ENCODE peak calls at places on chromosome 14, in eight cellular contexts. L, B, Y, R, D, J, Z and S are unnamed samples.
A peak's percentile ranks its signal among the peaks of the same experiment; 100 is the strongest.

GRCh38 chr14:100135073-100135472 is 24.4 kb downstream of the DEGS2 start:
- DNase-seq in Z (no peak), R (no peak), B (no peak), J (no peak), L (no peak), Y (no peak), D (no peak), S (no peak)

GRCh38 chr14:96176811-96177211 is 27.8 kb upstream of the BDKRB2 start:
- DNase-seq in D (no peak), Y (no peak), J (no peak), B (no peak), Z (no peak), L (no peak), R (no peak), S (no peak)

GRCh38 chr14:94005324-94005723 is 8.2 kb downstream of the CCDC197 start:
- DNase-seq in Z (peak; percentile 56), J (peak; percentile 35), L (no peak), Y (no peak), R (no peak), B (no peak), D (peak; percentile 54), S (peak; percentile 51)

GRCh38 chr14:85934123-85934885 is 404.4 kb downstream of the FLRT2 start:
- DNase-seq in J (peak; percentile 42), L (no peak), R (no peak), Y (no peak), Z (peak; percentile 10), D (peak; percentile 9), B (peak; percentile 69), S (peak; percentile 61)

GRCh38 chr14:23365353-23366162 is 586 bp upstream of the EFS start:
- DNase-seq in D (peak; percentile 70), Z (peak; percentile 81), R (peak; percentile 58), J (peak; percentile 25), Y (peak; percentile 68), L (no peak), B (no peak), S (no peak)

GRCh38 chr14:74516451-74517155 is 23.0 kb downstream of the ISCA2 start:
- DNase-seq in B (no peak), R (peak; percentile 50), J (peak; percentile 39), D (peak; percentile 55), L (no peak), Z (no peak), Y (peak; percentile 27), S (no peak)

GRCh38 chr14:104641753-104642539 is 37.4 kb upstream of the TMEM179 start:
- DNase-seq in Y (no peak), R (no peak), J (no peak), Z (peak; percentile 32), D (no peak), B (no peak), L (no peak), S (no peak)

GRCh38 chr14:69853774-69854173 is 25.4 kb upstream of the SMOC1 start:
- DNase-seq in Y (no peak), D (no peak), L (no peak), R (no peak), Z (no peak), B (no peak), J (no peak), S (no peak)

DNA sequence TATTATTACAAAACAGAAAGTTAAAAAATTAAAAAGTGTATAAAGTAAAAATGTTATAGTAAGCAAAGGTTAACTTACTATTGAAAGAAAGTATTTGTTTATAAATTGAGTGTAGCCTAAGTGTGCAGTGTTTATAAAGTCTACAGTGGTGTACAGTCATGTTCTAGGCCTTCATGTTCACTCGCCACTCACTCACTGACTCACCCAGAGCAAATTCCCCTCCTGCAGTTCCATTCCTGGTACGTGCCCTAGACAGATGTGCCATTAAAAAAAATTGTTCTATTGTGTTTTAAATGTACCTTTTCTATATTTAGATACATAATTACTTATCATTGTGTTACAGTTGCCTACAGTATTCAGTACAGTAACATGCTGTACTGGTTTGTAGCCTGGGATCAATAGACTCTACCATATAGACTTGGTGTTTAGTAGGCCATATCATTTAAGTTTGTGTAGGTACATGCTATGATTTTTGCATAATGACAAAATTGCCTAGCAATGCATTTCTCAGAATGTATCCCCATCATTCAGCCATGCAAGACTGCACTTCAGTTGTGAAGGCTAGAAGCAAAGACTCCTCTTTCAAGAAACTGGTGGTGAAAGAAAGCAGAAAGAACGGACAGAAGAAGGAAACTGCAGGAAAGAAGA is 100.6 kb downstream of the DACT1 start:
- DNase-seq in B (no peak), L (no peak), Z (no peak), J (peak; percentile 99), R (no peak), Y (no peak), D (no peak), S (no peak)
- H3K4me2 ChIP-seq in B (no peak overlapping the region), L (peak overlapping the region; percentile 24), Z (peak overlapping the region; percentile 31), J (peak overlapping the region; percentile 35), R (no peak overlapping the region), Y (no peak overlapping the region), D (no peak overlapping the region), S (no peak overlapping the region)

GRCh38 chr14:78700236-78700635 is 530.1 kb downstream of the NRXN3 start:
- DNase-seq in J (peak; percentile 2), Z (no peak), D (no peak), B (no peak), Y (no peak), R (no peak), L (no peak), S (no peak)

GRCh38 chr14:78701246-78701645 is 531.1 kb downstream of the NRXN3 start:
- DNase-seq in R (no peak), Z (no peak), Y (no peak), D (no peak), J (no peak), L (no peak), B (no peak), S (no peak)

GRCh38 chr14:78698991-78699390 is 528.8 kb downstream of the NRXN3 start:
- DNase-seq in Z (no peak), R (no peak), D (no peak), B (no peak), L (no peak), Y (no peak), J (no peak), S (no peak)

GRCh38 chr14:78697341-78697740 is 527.2 kb downstream of the NRXN3 start:
- DNase-seq in L (peak; percentile 3), J (peak; percentile 56), B (peak; percentile 30), R (peak; percentile 20), Y (peak; percentile 31), Z (peak; percentile 17), D (peak; percentile 37), S (peak; percentile 7)
- TF ChIP-seq CTCF in L (peak; percentile 45), J (peak; percentile 70), B (peak; percentile 35), R (peak; percentile 61), Y (peak; percentile 74), Z (peak; percentile 52), D (peak; percentile 58), S (peak; percentile 76)

GRCh38 chr14:38254565-38255407 is 1.1 kb downstream of the CLEC14A start:
- DNase-seq in J (no peak), B (no peak), Z (no peak), D (no peak), R (no peak), L (no peak), Y (peak; percentile 71), S (no peak)

GRCh38 chr14:38257500-38257899 is 1.6 kb upstream of the CLEC14A start:
- DNase-seq in B (no peak), D (no peak), L (no peak), Y (no peak), R (no peak), Z (no peak), J (peak; percentile 25), S (no peak)

GRCh38 chr14:38255673-38256357 is at the start of gene CLEC14A:
- DNase-seq in L (no peak), B (no peak), J (no peak), Z (no peak), D (peak; percentile 70), R (peak; percentile 21), Y (peak; percentile 64), S (no peak)

GRCh38 chr14:38255408-38255672 is 553 bp downstream of the CLEC14A start:
- DNase-seq in J (no peak), R (peak; percentile 56), D (peak; percentile 74), Z (no peak), B (no peak), Y (no peak), L (no peak), S (no peak)

DNA sequence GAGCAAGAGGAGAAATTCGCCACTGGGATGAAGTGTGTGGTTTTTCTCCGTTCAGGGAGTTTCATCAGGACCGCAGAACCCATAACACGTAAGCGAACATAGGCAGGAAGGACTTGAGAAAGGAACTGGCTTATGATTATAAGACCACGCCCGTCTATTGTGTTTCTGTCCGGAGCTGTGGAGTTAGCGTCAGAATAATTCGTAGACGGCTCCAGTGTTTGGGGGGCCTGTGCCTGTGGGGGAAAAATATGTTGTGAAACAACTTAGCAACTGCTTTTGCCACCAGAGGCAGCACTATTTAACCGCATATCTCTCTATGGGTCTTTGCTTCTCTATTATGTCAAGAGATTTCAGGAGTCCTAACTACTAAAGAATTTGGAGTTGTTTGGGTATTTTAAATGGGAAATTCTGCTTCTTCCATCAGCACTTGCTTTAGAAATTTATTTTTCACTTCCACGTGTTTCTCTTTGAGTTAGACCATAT is 506 bp upstream of the CLEC14A start:
- DNase-seq in D (no peak), B (no peak), R (no peak), L (no peak), J (no peak), Y (peak; percentile 31), Z (no peak), S (no peak)
- TF ChIP-seq EZH2phosphoT487 in D (no peak), B (no peak), R (no peak), L (no peak), J (no peak), Y (no peak), Z (no peak), S (no peak)

GRCh38 chr14:70886421-70887206 is 20.6 kb upstream of the PCNX1 start:
- DNase-seq in D (no peak), Y (no peak), J (no peak), L (no peak), Z (no peak), B (peak; percentile 75), R (no peak), S (peak; percentile 33)

GRCh38 chr14:70888151-70888499 is 19.1 kb upstream of the PCNX1 start:
- DNase-seq in J (no peak), R (no peak), L (no peak), B (no peak), D (peak; percentile 40), Y (no peak), Z (no peak), S (no peak)

GRCh38 chr14:70889555-70889954 is 17.7 kb upstream of the PCNX1 start:
- DNase-seq in D (no peak), Z (no peak), L (no peak), R (no peak), B (no peak), Y (no peak), J (no peak), S (no peak)

GRCh38 chr14:70887207-70888150 is 19.8 kb upstream of the PCNX1 start:
- DNase-seq in Y (no peak), R (no peak), D (no peak), L (no peak), Z (no peak), B (peak; percentile 17), J (no peak), S (no peak)

DNA sequence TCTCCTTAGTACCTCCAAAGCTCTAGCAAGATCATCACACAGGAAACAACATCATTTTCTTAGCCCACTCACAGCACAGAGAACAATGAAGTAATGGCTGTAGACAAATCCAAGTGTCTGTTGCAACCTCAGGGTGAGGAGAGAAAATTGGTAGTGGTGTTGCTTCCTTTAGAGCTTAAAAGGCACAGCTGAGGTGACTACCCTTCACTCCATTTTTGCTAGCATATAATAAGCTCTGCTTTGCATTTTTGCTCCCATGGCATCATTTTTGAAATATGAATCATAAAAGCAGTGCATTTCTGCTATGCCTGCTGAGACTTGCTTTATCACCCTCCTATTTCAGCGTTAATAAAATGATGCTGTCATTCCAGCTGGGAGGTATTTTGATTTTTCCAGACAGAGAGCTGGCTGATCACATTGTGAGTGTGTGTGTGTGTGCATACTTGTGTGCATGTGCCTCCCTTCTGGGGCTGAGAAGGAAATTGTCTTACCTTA is 18.5 kb upstream of the PCNX1 start:
- DNase-seq in Y (no peak), B (no peak), D (no peak), J (peak; percentile 12), Z (no peak), L (no peak), R (no peak), S (no peak)
- H3K4me2 ChIP-seq in Y (no peak overlapping the region), B (no peak overlapping the region), D (no peak overlapping the region), J (no peak overlapping the region), Z (peak overlapping the region; percentile 51), L (no peak overlapping the region), R (no peak overlapping the region), S (no peak overlapping the region)